ENCODE peak calls at places on chromosomes 16 and 17, in seven cellular contexts. One of them, this sample, is unnamed.
A peak's percentile ranks its signal among the peaks of the same experiment; 100 is the strongest.

GRCh38 chr16:53022374-53022773 is 30.3 kb downstream of the CHD9NB start:
- DNase-seq in uterus: peak; percentile 16
- DNase-seq in stomach: peak; percentile 39
- DNase-seq in AG04450: peak; percentile 7
- DNase-seq in Peyer's patch: no peak
- DNase-seq in right lobe of liver: no peak
- DNase-seq in cardiac muscle cell: peak; percentile 72
- DNase-seq in this sample: peak; percentile 40

GRCh38 chr17:49748223-49748622 is 15.7 kb downstream of the FAM117A start:
- DNase-seq in uterus: no peak
- DNase-seq in stomach: no peak
- DNase-seq in AG04450: no peak
- DNase-seq in Peyer's patch: no peak
- DNase-seq in right lobe of liver: no peak
- DNase-seq in cardiac muscle cell: no peak
- DNase-seq in this sample: no peak

GRCh38 chr17:50922107-50922506 is 56.0 kb upstream of the TOB1 start:
- DNase-seq in uterus: no peak
- DNase-seq in stomach: no peak
- DNase-seq in AG04450: no peak
- DNase-seq in Peyer's patch: no peak
- DNase-seq in right lobe of liver: no peak
- DNase-seq in cardiac muscle cell: no peak
- DNase-seq in this sample: peak; percentile 51

GRCh38 chr17:81563861-81564586 is 11.9 kb upstream of the FAAP100 start:
- DNase-seq in uterus: no peak
- DNase-seq in stomach: no peak
- DNase-seq in AG04450: no peak
- DNase-seq in Peyer's patch: no peak
- DNase-seq in right lobe of liver: no peak
- DNase-seq in cardiac muscle cell: peak; percentile 89
- DNase-seq in this sample: no peak

GRCh38 chr17:82927661-82928601 is 88.1 kb upstream of the ZNF750 start:
- DNase-seq in uterus: no peak
- DNase-seq in stomach: no peak
- DNase-seq in AG04450: no peak
- DNase-seq in Peyer's patch: no peak
- DNase-seq in right lobe of liver: peak; percentile 49
- DNase-seq in cardiac muscle cell: no peak
- DNase-seq in this sample: no peak

GRCh38 chr16:17160285-17160854 is 310.4 kb downstream of the XYLT1 start:
- DNase-seq in uterus: no peak
- DNase-seq in stomach: no peak
- DNase-seq in AG04450: no peak
- DNase-seq in Peyer's patch: no peak
- DNase-seq in right lobe of liver: no peak
- DNase-seq in cardiac muscle cell: no peak
- DNase-seq in this sample: no peak

GRCh38 chr17:78746263-78746948 is 35.7 kb downstream of the CYTH1 start:
- DNase-seq in uterus: no peak
- DNase-seq in stomach: no peak
- DNase-seq in AG04450: no peak
- DNase-seq in Peyer's patch: no peak
- DNase-seq in right lobe of liver: no peak
- DNase-seq in cardiac muscle cell: no peak
- DNase-seq in this sample: no peak

GRCh38 chr17:49971848-49972485 is 3.0 kb downstream of the DLX4 start:
- DNase-seq in uterus: no peak
- DNase-seq in stomach: no peak
- DNase-seq in AG04450: no peak
- DNase-seq in Peyer's patch: no peak
- DNase-seq in right lobe of liver: no peak
- DNase-seq in cardiac muscle cell: peak; percentile 29
- DNase-seq in this sample: no peak

GRCh38 chr17:48728232-48729231 is at the start of gene HOXB13:
- DNase-seq in uterus: no peak
- DNase-seq in stomach: peak; percentile 37
- DNase-seq in AG04450: no peak
- DNase-seq in Peyer's patch: peak; percentile 60
- DNase-seq in right lobe of liver: no peak
- DNase-seq in cardiac muscle cell: peak; percentile 47
- DNase-seq in this sample: peak; percentile 95

GRCh38 chr16:49603956-49604355 is 230.4 kb downstream of the C16orf78 start:
- DNase-seq in uterus: no peak
- DNase-seq in stomach: no peak
- DNase-seq in AG04450: no peak
- DNase-seq in Peyer's patch: no peak
- DNase-seq in right lobe of liver: no peak
- DNase-seq in cardiac muscle cell: no peak
- DNase-seq in this sample: no peak

GRCh38 chr17:62592305-62593099 is 35.0 kb upstream of the MRC2 start:
- DNase-seq in uterus: no peak
- DNase-seq in stomach: no peak
- DNase-seq in AG04450: no peak
- DNase-seq in Peyer's patch: no peak
- DNase-seq in right lobe of liver: no peak
- DNase-seq in cardiac muscle cell: no peak
- DNase-seq in this sample: no peak

GRCh38 chr17:17258998-17259397 is 22.0 kb upstream of the FLCN start:
- DNase-seq in uterus: no peak
- DNase-seq in stomach: no peak
- DNase-seq in AG04450: no peak
- DNase-seq in Peyer's patch: no peak
- DNase-seq in right lobe of liver: no peak
- DNase-seq in cardiac muscle cell: no peak
- DNase-seq in this sample: no peak

GRCh38 chr17:79937981-79938695 is 97.5 kb downstream of the TBC1D16 start:
- DNase-seq in uterus: no peak
- DNase-seq in stomach: no peak
- DNase-seq in AG04450: no peak
- DNase-seq in Peyer's patch: no peak
- DNase-seq in right lobe of liver: peak; percentile 56
- DNase-seq in cardiac muscle cell: peak; percentile 21
- DNase-seq in this sample: no peak

GRCh38 chr17:8016632-8017424 is 14.4 kb downstream of the GUCY2D start:
- DNase-seq in uterus: no peak
- DNase-seq in stomach: peak; percentile 68
- DNase-seq in AG04450: no peak
- DNase-seq in Peyer's patch: no peak
- DNase-seq in right lobe of liver: peak; percentile 73
- DNase-seq in cardiac muscle cell: peak; percentile 76
- DNase-seq in this sample: peak; percentile 63

GRCh38 chr17:29495011-29495410 is 71.8 kb downstream of the ABHD15 start:
- DNase-seq in uterus: no peak
- DNase-seq in stomach: no peak
- DNase-seq in AG04450: peak; percentile 3
- DNase-seq in Peyer's patch: no peak
- DNase-seq in right lobe of liver: no peak
- DNase-seq in cardiac muscle cell: peak; percentile 17
- DNase-seq in this sample: no peak

GRCh38 chr17:42362245-42362961 is 25.8 kb downstream of the STAT3 start:
- DNase-seq in uterus: no peak
- DNase-seq in stomach: no peak
- DNase-seq in AG04450: no peak
- DNase-seq in Peyer's patch: no peak
- DNase-seq in right lobe of liver: no peak
- DNase-seq in cardiac muscle cell: no peak
- DNase-seq in this sample: no peak

GRCh38 chr17:63954402-63955063 is 18.2 kb downstream of the SCN4A start:
- DNase-seq in uterus: no peak
- DNase-seq in stomach: no peak
- DNase-seq in AG04450: no peak
- DNase-seq in Peyer's patch: no peak
- DNase-seq in right lobe of liver: no peak
- DNase-seq in cardiac muscle cell: no peak
- DNase-seq in this sample: no peak

GRCh38 chr16:8958344-8958808 is 5.3 kb downstream of the USP7 start:
- DNase-seq in uterus: no peak
- DNase-seq in stomach: no peak
- DNase-seq in AG04450: no peak
- DNase-seq in Peyer's patch: no peak
- DNase-seq in right lobe of liver: no peak
- DNase-seq in cardiac muscle cell: peak; percentile 48
- DNase-seq in this sample: no peak

GRCh38 chr16:65534121-65534528 is 412.3 kb upstream of the CDH11 start:
- DNase-seq in uterus: no peak
- DNase-seq in stomach: no peak
- DNase-seq in AG04450: no peak
- DNase-seq in Peyer's patch: no peak
- DNase-seq in right lobe of liver: no peak
- DNase-seq in cardiac muscle cell: peak; percentile 32
- DNase-seq in this sample: no peak

GRCh38 chr16:27544671-27545070 is 5.0 kb downstream of the GTF3C1 start:
- DNase-seq in uterus: no peak
- DNase-seq in stomach: no peak
- DNase-seq in AG04450: no peak
- DNase-seq in Peyer's patch: no peak
- DNase-seq in right lobe of liver: no peak
- DNase-seq in cardiac muscle cell: no peak
- DNase-seq in this sample: no peak

GRCh38 chr16:27539636-27540035 is 10.1 kb downstream of the GTF3C1 start:
- DNase-seq in uterus: no peak
- DNase-seq in stomach: no peak
- DNase-seq in AG04450: no peak
- DNase-seq in Peyer's patch: no peak
- DNase-seq in right lobe of liver: no peak
- DNase-seq in cardiac muscle cell: no peak
- DNase-seq in this sample: no peak

GRCh38 chr16:27547134-27547533 is 2.6 kb downstream of the GTF3C1 start:
- DNase-seq in uterus: peak; percentile 54
- DNase-seq in stomach: no peak
- DNase-seq in AG04450: peak; percentile 36
- DNase-seq in Peyer's patch: no peak
- DNase-seq in right lobe of liver: no peak
- DNase-seq in cardiac muscle cell: peak; percentile 86
- DNase-seq in this sample: no peak

GRCh38 chr16:27547851-27548250 is 1.9 kb downstream of the GTF3C1 start:
- DNase-seq in uterus: no peak
- DNase-seq in stomach: no peak
- DNase-seq in AG04450: no peak
- DNase-seq in Peyer's patch: no peak
- DNase-seq in right lobe of liver: no peak
- DNase-seq in cardiac muscle cell: no peak
- DNase-seq in this sample: no peak

DNA sequence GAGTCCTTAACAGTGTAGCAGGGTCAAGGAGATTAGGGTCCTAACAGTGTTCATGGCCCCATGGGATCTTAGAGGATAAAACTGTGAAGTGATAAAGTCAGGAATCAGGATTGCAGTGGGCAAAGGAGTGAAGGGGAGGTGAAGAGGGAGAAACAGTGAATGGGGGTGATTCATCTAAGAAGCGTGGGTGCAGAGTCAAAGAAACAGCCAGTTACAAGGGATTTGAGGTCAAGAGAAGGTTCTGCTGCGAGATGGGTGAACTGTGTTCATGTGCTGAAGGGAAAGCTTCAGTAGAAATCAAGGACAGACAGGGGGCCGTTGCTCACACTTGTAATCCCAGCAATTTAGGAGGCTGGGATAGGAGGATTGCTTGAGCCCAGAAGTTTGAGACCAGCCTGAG is 5.9 kb downstream of the GTF3C1 start:
- DNase-seq in uterus: no peak
- DNase-seq in stomach: no peak
- DNase-seq in AG04450: no peak
- DNase-seq in Peyer's patch: no peak
- DNase-seq in right lobe of liver: no peak
- DNase-seq in cardiac muscle cell: no peak
- DNase-seq in this sample: no peak
- H3K27ac ChIP-seq in uterus: no peak overlapping the region
- H3K27ac ChIP-seq in stomach: no peak overlapping the region
- H3K27ac ChIP-seq in AG04450: no peak overlapping the region
- H3K27ac ChIP-seq in Peyer's patch: no peak overlapping the region
- H3K27ac ChIP-seq in right lobe of liver: no peak overlapping the region
- H3K27ac ChIP-seq in cardiac muscle cell: no peak overlapping the region
- H3K27ac ChIP-seq in this sample: peak overlapping the region; percentile 90

GRCh38 chr16:2773188-2773968 is 3.7 kb downstream of the ELOB start:
- DNase-seq in uterus: no peak
- DNase-seq in stomach: no peak
- DNase-seq in AG04450: no peak
- DNase-seq in Peyer's patch: peak; percentile 39
- DNase-seq in right lobe of liver: no peak
- DNase-seq in cardiac muscle cell: no peak
- DNase-seq in this sample: no peak

GRCh38 chr16:2776500-2777139 is 460 bp downstream of the ELOB start:
- DNase-seq in uterus: no peak
- DNase-seq in stomach: no peak
- DNase-seq in AG04450: no peak
- DNase-seq in Peyer's patch: no peak
- DNase-seq in right lobe of liver: no peak
- DNase-seq in cardiac muscle cell: no peak
- DNase-seq in this sample: no peak

GRCh38 chr16:2774161-2774891 is 2.8 kb downstream of the ELOB start:
- DNase-seq in uterus: no peak
- DNase-seq in stomach: no peak
- DNase-seq in AG04450: no peak
- DNase-seq in Peyer's patch: peak; percentile 37
- DNase-seq in right lobe of liver: no peak
- DNase-seq in cardiac muscle cell: no peak
- DNase-seq in this sample: no peak

GRCh38 chr16:2775765-2776499 is 1.1 kb downstream of the ELOB start:
- DNase-seq in uterus: no peak
- DNase-seq in stomach: no peak
- DNase-seq in AG04450: no peak
- DNase-seq in Peyer's patch: peak; percentile 33
- DNase-seq in right lobe of liver: no peak
- DNase-seq in cardiac muscle cell: no peak
- DNase-seq in this sample: no peak

GRCh38 chr16:2775317-2775716 is 1.8 kb downstream of the ELOB start:
- DNase-seq in uterus: no peak
- DNase-seq in stomach: no peak
- DNase-seq in AG04450: no peak
- DNase-seq in Peyer's patch: peak; percentile 38
- DNase-seq in right lobe of liver: no peak
- DNase-seq in cardiac muscle cell: no peak
- DNase-seq in this sample: no peak
- H3K4me3 ChIP-seq in uterus: no peak overlapping the region
- H3K4me3 ChIP-seq in stomach: no peak overlapping the region
- H3K4me3 ChIP-seq in AG04450: no peak overlapping the region
- H3K4me3 ChIP-seq in Peyer's patch: no peak overlapping the region
- H3K4me3 ChIP-seq in right lobe of liver: no peak overlapping the region
- H3K4me3 ChIP-seq in cardiac muscle cell: no peak overlapping the region
- H3K4me3 ChIP-seq in this sample: no peak overlapping the region

GRCh38 chr17:70296456-70296855 is 127.1 kb downstream of the KCNJ2 start:
- DNase-seq in uterus: no peak
- DNase-seq in stomach: no peak
- DNase-seq in AG04450: no peak
- DNase-seq in Peyer's patch: no peak
- DNase-seq in right lobe of liver: no peak
- DNase-seq in cardiac muscle cell: no peak
- DNase-seq in this sample: no peak
- H3K27ac ChIP-seq in uterus: no peak overlapping the region
- H3K27ac ChIP-seq in stomach: no peak overlapping the region
- H3K27ac ChIP-seq in AG04450: no peak overlapping the region
- H3K27ac ChIP-seq in Peyer's patch: no peak overlapping the region
- H3K27ac ChIP-seq in right lobe of liver: no peak overlapping the region
- H3K27ac ChIP-seq in cardiac muscle cell: no peak overlapping the region
- H3K27ac ChIP-seq in this sample: no peak overlapping the region

DNA sequence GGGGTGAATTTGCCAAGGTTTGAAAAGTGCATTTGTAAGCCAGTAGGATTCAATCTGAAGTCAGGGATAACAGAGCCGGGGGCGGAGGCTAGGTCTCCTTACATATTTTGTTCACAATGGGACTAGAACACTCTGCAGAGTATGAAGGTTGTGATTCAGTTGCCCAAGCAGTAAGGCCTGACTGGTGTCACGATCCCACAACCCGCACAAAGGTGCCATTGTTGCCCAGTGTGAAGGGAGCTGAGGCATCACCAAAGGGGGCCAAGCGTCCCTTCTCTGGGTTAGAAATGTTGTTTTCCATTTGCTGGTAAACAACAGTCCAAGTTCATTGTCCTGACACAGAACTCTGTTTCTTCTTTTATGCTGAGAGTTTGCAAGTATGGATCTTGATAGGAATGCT is 471.8 kb downstream of the MAF start:
- DNase-seq in uterus: no peak
- DNase-seq in stomach: no peak
- DNase-seq in AG04450: no peak
- DNase-seq in Peyer's patch: no peak
- DNase-seq in right lobe of liver: no peak
- DNase-seq in cardiac muscle cell: no peak
- DNase-seq in this sample: no peak
- H3K4me3 ChIP-seq in uterus: no peak overlapping the region
- H3K4me3 ChIP-seq in stomach: no peak overlapping the region
- H3K4me3 ChIP-seq in AG04450: no peak overlapping the region
- H3K4me3 ChIP-seq in Peyer's patch: no peak overlapping the region
- H3K4me3 ChIP-seq in right lobe of liver: no peak overlapping the region
- H3K4me3 ChIP-seq in cardiac muscle cell: no peak overlapping the region
- H3K4me3 ChIP-seq in this sample: no peak overlapping the region

This sample was measured in prostate gland.